ENCODE peak calls at places on chromosomes 4 and X, in ten cellular contexts. One of them, this sample, is unnamed.

GRCh38 chr4:2402053-2402452 is 16.4 kb downstream of the ZFYVE28 start:
- DNase-seq in stimulated activated CD8-positive, alpha-beta memory T cell treated with anti-CD3 and anti-CD28 coated beads, Interleukin-7, amount 100 ng/mL, for 24 hours: no peak
- DNase-seq in NAMALWA: no peak
- DNase-seq in IMR-90: no peak
- DNase-seq in GM04504: peak
- DNase-seq in BJ: no peak
- DNase-seq in activated T-cell treated with anti-CD3 and anti-CD28 coated beads for 1 hour: no peak
- DNase-seq in HEK293T: peak
- DNase-seq in left ventricle myocardium superior: peak
- DNase-seq in astrocyte of the hippocampus: peak
- DNase-seq in this sample: peak

GRCh38 chrX:6225307-6226052 is 3.2 kb downstream of the NLGN4X start:
- DNase-seq in left ventricle myocardium superior: no peak
- DNase-seq in HEK293T: no peak
- DNase-seq in IMR-90: no peak
- DNase-seq in BJ: no peak
- DNase-seq in NAMALWA: no peak
- DNase-seq in astrocyte of the hippocampus: peak
- DNase-seq in stimulated activated CD8-positive, alpha-beta memory T cell treated with anti-CD3 and anti-CD28 coated beads, Interleukin-7, amount 100 ng/mL, for 24 hours: no peak
- DNase-seq in GM04504: no peak
- DNase-seq in activated T-cell treated with anti-CD3 and anti-CD28 coated beads for 1 hour: no peak
- DNase-seq in this sample: no peak

GRCh38 chr4:105963461-105964400 is 68.5 kb downstream of the NPNT start:
- DNase-seq in GM04504: no peak
- DNase-seq in BJ: no peak
- DNase-seq in left ventricle myocardium superior: no peak
- DNase-seq in activated T-cell treated with anti-CD3 and anti-CD28 coated beads for 1 hour: no peak
- DNase-seq in stimulated activated CD8-positive, alpha-beta memory T cell treated with anti-CD3 and anti-CD28 coated beads, Interleukin-7, amount 100 ng/mL, for 24 hours: no peak
- DNase-seq in NAMALWA: no peak
- DNase-seq in astrocyte of the hippocampus: no peak
- DNase-seq in IMR-90: no peak
- DNase-seq in HEK293T: no peak
- DNase-seq in this sample: no peak

GRCh38 chr4:8504279-8505007 is 63.9 kb downstream of the TRMT44 start:
- DNase-seq in activated T-cell treated with anti-CD3 and anti-CD28 coated beads for 1 hour: no peak
- DNase-seq in left ventricle myocardium superior: no peak
- DNase-seq in GM04504: no peak
- DNase-seq in stimulated activated CD8-positive, alpha-beta memory T cell treated with anti-CD3 and anti-CD28 coated beads, Interleukin-7, amount 100 ng/mL, for 24 hours: no peak
- DNase-seq in astrocyte of the hippocampus: peak
- DNase-seq in HEK293T: no peak
- DNase-seq in BJ: no peak
- DNase-seq in NAMALWA: no peak
- DNase-seq in IMR-90: no peak
- DNase-seq in this sample: no peak

GRCh38 chrX:48920713-48921104 is 1.9 kb upstream of the PIM2 start:
- DNase-seq in HEK293T: no peak
- DNase-seq in astrocyte of the hippocampus: no peak
- DNase-seq in GM04504: no peak
- DNase-seq in left ventricle myocardium superior: no peak
- DNase-seq in stimulated activated CD8-positive, alpha-beta memory T cell treated with anti-CD3 and anti-CD28 coated beads, Interleukin-7, amount 100 ng/mL, for 24 hours: no peak
- DNase-seq in BJ: no peak
- DNase-seq in IMR-90: no peak
- DNase-seq in NAMALWA: no peak
- DNase-seq in activated T-cell treated with anti-CD3 and anti-CD28 coated beads for 1 hour: no peak
- DNase-seq in this sample: no peak

GRCh38 chrX:149372861-149373260 is 132.2 kb downstream of the IDS start:
- DNase-seq in NAMALWA: no peak
- DNase-seq in left ventricle myocardium superior: no peak
- DNase-seq in stimulated activated CD8-positive, alpha-beta memory T cell treated with anti-CD3 and anti-CD28 coated beads, Interleukin-7, amount 100 ng/mL, for 24 hours: no peak
- DNase-seq in astrocyte of the hippocampus: peak
- DNase-seq in IMR-90: no peak
- DNase-seq in activated T-cell treated with anti-CD3 and anti-CD28 coated beads for 1 hour: no peak
- DNase-seq in GM04504: no peak
- DNase-seq in BJ: no peak
- DNase-seq in HEK293T: no peak
- DNase-seq in this sample: no peak

GRCh38 chr4:119663160-119663788 is 34.7 kb upstream of the PDE5A start:
- DNase-seq in NAMALWA: no peak
- DNase-seq in stimulated activated CD8-positive, alpha-beta memory T cell treated with anti-CD3 and anti-CD28 coated beads, Interleukin-7, amount 100 ng/mL, for 24 hours: no peak
- DNase-seq in BJ: no peak
- DNase-seq in astrocyte of the hippocampus: no peak
- DNase-seq in IMR-90: peak
- DNase-seq in GM04504: no peak
- DNase-seq in activated T-cell treated with anti-CD3 and anti-CD28 coated beads for 1 hour: no peak
- DNase-seq in HEK293T: no peak
- DNase-seq in left ventricle myocardium superior: no peak
- DNase-seq in this sample: no peak

GRCh38 chr4:4402966-4403365 is 16.1 kb downstream of the NSG1 start:
- DNase-seq in GM04504: peak
- DNase-seq in astrocyte of the hippocampus: no peak
- DNase-seq in activated T-cell treated with anti-CD3 and anti-CD28 coated beads for 1 hour: no peak
- DNase-seq in stimulated activated CD8-positive, alpha-beta memory T cell treated with anti-CD3 and anti-CD28 coated beads, Interleukin-7, amount 100 ng/mL, for 24 hours: no peak
- DNase-seq in left ventricle myocardium superior: no peak
- DNase-seq in NAMALWA: no peak
- DNase-seq in IMR-90: peak
- DNase-seq in BJ: peak
- DNase-seq in HEK293T: no peak
- DNase-seq in this sample: no peak

GRCh38 chrX:52574416-52575275 is 57.8 kb upstream of the XAGE1B start:
- DNase-seq in BJ: no peak
- DNase-seq in stimulated activated CD8-positive, alpha-beta memory T cell treated with anti-CD3 and anti-CD28 coated beads, Interleukin-7, amount 100 ng/mL, for 24 hours: no peak
- DNase-seq in NAMALWA: peak
- DNase-seq in astrocyte of the hippocampus: peak
- DNase-seq in activated T-cell treated with anti-CD3 and anti-CD28 coated beads for 1 hour: peak
- DNase-seq in left ventricle myocardium superior: no peak
- DNase-seq in GM04504: peak
- DNase-seq in HEK293T: peak
- DNase-seq in IMR-90: peak
- DNase-seq in this sample: no peak

GRCh38 chr4:183468210-183469095 is 24.0 kb downstream of the CDKN2AIP start:
- DNase-seq in HEK293T: no peak
- DNase-seq in left ventricle myocardium superior: no peak
- DNase-seq in BJ: no peak
- DNase-seq in NAMALWA: no peak
- DNase-seq in activated T-cell treated with anti-CD3 and anti-CD28 coated beads for 1 hour: no peak
- DNase-seq in IMR-90: peak
- DNase-seq in astrocyte of the hippocampus: peak
- DNase-seq in GM04504: no peak
- DNase-seq in stimulated activated CD8-positive, alpha-beta memory T cell treated with anti-CD3 and anti-CD28 coated beads, Interleukin-7, amount 100 ng/mL, for 24 hours: no peak
- DNase-seq in this sample: no peak

GRCh38 chr4:128809477-128810330 is at the start of gene JADE1:
- DNase-seq in activated T-cell treated with anti-CD3 and anti-CD28 coated beads for 1 hour: peak
- DNase-seq in left ventricle myocardium superior: peak
- DNase-seq in BJ: peak
- DNase-seq in GM04504: peak
- DNase-seq in NAMALWA: peak
- DNase-seq in IMR-90: peak
- DNase-seq in astrocyte of the hippocampus: peak
- DNase-seq in stimulated activated CD8-positive, alpha-beta memory T cell treated with anti-CD3 and anti-CD28 coated beads, Interleukin-7, amount 100 ng/mL, for 24 hours: peak
- DNase-seq in HEK293T: peak
- DNase-seq in this sample: peak

GRCh38 chr4:14110407-14110806 is 482.9 kb upstream of the BOD1L1 start:
- DNase-seq in NAMALWA: no peak
- DNase-seq in stimulated activated CD8-positive, alpha-beta memory T cell treated with anti-CD3 and anti-CD28 coated beads, Interleukin-7, amount 100 ng/mL, for 24 hours: no peak
- DNase-seq in astrocyte of the hippocampus: peak
- DNase-seq in IMR-90: peak
- DNase-seq in BJ: peak
- DNase-seq in activated T-cell treated with anti-CD3 and anti-CD28 coated beads for 1 hour: no peak
- DNase-seq in HEK293T: no peak
- DNase-seq in GM04504: no peak
- DNase-seq in left ventricle myocardium superior: no peak
- DNase-seq in this sample: no peak

GRCh38 chr4:38818441-38818976 is 13.9 kb upstream of the TLR1 start:
- DNase-seq in astrocyte of the hippocampus: no peak
- DNase-seq in left ventricle myocardium superior: no peak
- DNase-seq in BJ: no peak
- DNase-seq in activated T-cell treated with anti-CD3 and anti-CD28 coated beads for 1 hour: no peak
- DNase-seq in GM04504: no peak
- DNase-seq in NAMALWA: peak
- DNase-seq in HEK293T: no peak
- DNase-seq in IMR-90: no peak
- DNase-seq in stimulated activated CD8-positive, alpha-beta memory T cell treated with anti-CD3 and anti-CD28 coated beads, Interleukin-7, amount 100 ng/mL, for 24 hours: no peak
- DNase-seq in this sample: no peak

GRCh38 chrX:24100713-24101112 is 46.0 kb downstream of the EIF2S3 start:
- DNase-seq in BJ: no peak
- DNase-seq in GM04504: no peak
- DNase-seq in astrocyte of the hippocampus: peak
- DNase-seq in NAMALWA: no peak
- DNase-seq in left ventricle myocardium superior: no peak
- DNase-seq in IMR-90: peak
- DNase-seq in stimulated activated CD8-positive, alpha-beta memory T cell treated with anti-CD3 and anti-CD28 coated beads, Interleukin-7, amount 100 ng/mL, for 24 hours: no peak
- DNase-seq in activated T-cell treated with anti-CD3 and anti-CD28 coated beads for 1 hour: no peak
- DNase-seq in HEK293T: no peak
- DNase-seq in this sample: no peak

GRCh38 chrX:132592880-132593279 is 104.0 kb upstream of the MBNL3 start:
- DNase-seq in BJ: no peak
- DNase-seq in left ventricle myocardium superior: no peak
- DNase-seq in GM04504: no peak
- DNase-seq in NAMALWA: peak
- DNase-seq in HEK293T: peak
- DNase-seq in astrocyte of the hippocampus: no peak
- DNase-seq in IMR-90: no peak
- DNase-seq in activated T-cell treated with anti-CD3 and anti-CD28 coated beads for 1 hour: no peak
- DNase-seq in stimulated activated CD8-positive, alpha-beta memory T cell treated with anti-CD3 and anti-CD28 coated beads, Interleukin-7, amount 100 ng/mL, for 24 hours: no peak
- DNase-seq in this sample: no peak

GRCh38 chrX:39427492-39428289 is 626.4 kb downstream of the MID1IP1 start:
- DNase-seq in HEK293T: no peak
- DNase-seq in activated T-cell treated with anti-CD3 and anti-CD28 coated beads for 1 hour: no peak
- DNase-seq in IMR-90: peak
- DNase-seq in BJ: no peak
- DNase-seq in stimulated activated CD8-positive, alpha-beta memory T cell treated with anti-CD3 and anti-CD28 coated beads, Interleukin-7, amount 100 ng/mL, for 24 hours: no peak
- DNase-seq in left ventricle myocardium superior: no peak
- DNase-seq in astrocyte of the hippocampus: peak
- DNase-seq in GM04504: no peak
- DNase-seq in NAMALWA: no peak
- DNase-seq in this sample: no peak

GRCh38 chrX:153884136-153885076 is 1.6 kb downstream of the L1CAM start:
- DNase-seq in GM04504: no peak
- DNase-seq in IMR-90: no peak
- DNase-seq in HEK293T: no peak
- DNase-seq in left ventricle myocardium superior: no peak
- DNase-seq in BJ: no peak
- DNase-seq in NAMALWA: no peak
- DNase-seq in activated T-cell treated with anti-CD3 and anti-CD28 coated beads for 1 hour: no peak
- DNase-seq in stimulated activated CD8-positive, alpha-beta memory T cell treated with anti-CD3 and anti-CD28 coated beads, Interleukin-7, amount 100 ng/mL, for 24 hours: no peak
- DNase-seq in astrocyte of the hippocampus: no peak
- DNase-seq in this sample: no peak

GRCh38 chr4:48139688-48140087 is 5.6 kb upstream of the TXK start:
- DNase-seq in NAMALWA: no peak
- DNase-seq in left ventricle myocardium superior: peak
- DNase-seq in BJ: no peak
- DNase-seq in IMR-90: peak
- DNase-seq in activated T-cell treated with anti-CD3 and anti-CD28 coated beads for 1 hour: no peak
- DNase-seq in astrocyte of the hippocampus: peak
- DNase-seq in GM04504: no peak
- DNase-seq in HEK293T: no peak
- DNase-seq in stimulated activated CD8-positive, alpha-beta memory T cell treated with anti-CD3 and anti-CD28 coated beads, Interleukin-7, amount 100 ng/mL, for 24 hours: no peak
- DNase-seq in this sample: no peak